ENCODE peak calls at places on chromosomes 1 and 21, in ten cellular contexts. One of them, this sample, is unnamed.

GRCh38 chr21:44875341-44875740 is 1.9 kb upstream of the PTTG1IP start:
- DNase-seq in upper lobe of right lung: no peak
- DNase-seq in stomach: no peak
- DNase-seq in OCI-LY7: peak; percentile 34
- DNase-seq in effector memory CD4-positive, alpha-beta T cell: no peak
- DNase-seq in mucosa of descending colon: no peak
- DNase-seq in naive thymus-derived CD4-positive, alpha-beta T cell: peak; percentile 35
- DNase-seq in colonic mucosa: no peak
- DNase-seq in left ventricle myocardium inferior: no peak
- DNase-seq in right lobe of liver: no peak
- DNase-seq in this sample: no peak

GRCh38 chr1:107740574-107740973 is 224.4 kb downstream of the VAV3 start:
- DNase-seq in mucosa of descending colon: no peak
- DNase-seq in upper lobe of right lung: no peak
- DNase-seq in right lobe of liver: no peak
- DNase-seq in OCI-LY7: no peak
- DNase-seq in naive thymus-derived CD4-positive, alpha-beta T cell: no peak
- DNase-seq in effector memory CD4-positive, alpha-beta T cell: no peak
- DNase-seq in colonic mucosa: no peak
- DNase-seq in stomach: no peak
- DNase-seq in left ventricle myocardium inferior: no peak
- DNase-seq in this sample: no peak

GRCh38 chr1:61191140-61191720 is 108.9 kb downstream of the NFIA start:
- DNase-seq in mucosa of descending colon: no peak
- DNase-seq in right lobe of liver: no peak
- DNase-seq in left ventricle myocardium inferior: no peak
- DNase-seq in stomach: no peak
- DNase-seq in naive thymus-derived CD4-positive, alpha-beta T cell: no peak
- DNase-seq in OCI-LY7: no peak
- DNase-seq in upper lobe of right lung: no peak
- DNase-seq in colonic mucosa: no peak
- DNase-seq in effector memory CD4-positive, alpha-beta T cell: no peak
- DNase-seq in this sample: no peak

GRCh38 chr21:44313451-44313850 is 13.6 kb downstream of the PFKL start:
- DNase-seq in upper lobe of right lung: no peak
- DNase-seq in stomach: no peak
- DNase-seq in effector memory CD4-positive, alpha-beta T cell: no peak
- DNase-seq in left ventricle myocardium inferior: no peak
- DNase-seq in OCI-LY7: no peak
- DNase-seq in right lobe of liver: no peak
- DNase-seq in mucosa of descending colon: no peak
- DNase-seq in colonic mucosa: no peak
- DNase-seq in naive thymus-derived CD4-positive, alpha-beta T cell: no peak
- DNase-seq in this sample: no peak

GRCh38 chr21:37130971-37131370 is 57.9 kb downstream of the TTC3 start:
- DNase-seq in left ventricle myocardium inferior: no peak
- DNase-seq in right lobe of liver: no peak
- DNase-seq in colonic mucosa: no peak
- DNase-seq in OCI-LY7: no peak
- DNase-seq in upper lobe of right lung: no peak
- DNase-seq in effector memory CD4-positive, alpha-beta T cell: no peak
- DNase-seq in stomach: no peak
- DNase-seq in mucosa of descending colon: no peak
- DNase-seq in naive thymus-derived CD4-positive, alpha-beta T cell: no peak
- DNase-seq in this sample: no peak

GRCh38 chr1:12774801-12775345 is 1.3 kb downstream of the PRAMEF12 start:
- DNase-seq in upper lobe of right lung: no peak
- DNase-seq in OCI-LY7: no peak
- DNase-seq in colonic mucosa: no peak
- DNase-seq in effector memory CD4-positive, alpha-beta T cell: no peak
- DNase-seq in stomach: no peak
- DNase-seq in right lobe of liver: no peak
- DNase-seq in naive thymus-derived CD4-positive, alpha-beta T cell: no peak
- DNase-seq in left ventricle myocardium inferior: no peak
- DNase-seq in mucosa of descending colon: no peak
- DNase-seq in this sample: no peak

GRCh38 chr1:204274441-204274840 is 60.7 kb upstream of the GOLT1A start:
- DNase-seq in upper lobe of right lung: no peak
- DNase-seq in right lobe of liver: no peak
- DNase-seq in mucosa of descending colon: no peak
- DNase-seq in OCI-LY7: no peak
- DNase-seq in left ventricle myocardium inferior: no peak
- DNase-seq in effector memory CD4-positive, alpha-beta T cell: no peak
- DNase-seq in stomach: no peak
- DNase-seq in colonic mucosa: no peak
- DNase-seq in naive thymus-derived CD4-positive, alpha-beta T cell: no peak
- DNase-seq in this sample: no peak

GRCh38 chr21:42721341-42721824 is 68.0 kb downstream of the PDE9A start:
- DNase-seq in upper lobe of right lung: no peak
- DNase-seq in effector memory CD4-positive, alpha-beta T cell: no peak
- DNase-seq in left ventricle myocardium inferior: no peak
- DNase-seq in OCI-LY7: no peak
- DNase-seq in mucosa of descending colon: peak; percentile 75
- DNase-seq in right lobe of liver: peak; percentile 74
- DNase-seq in naive thymus-derived CD4-positive, alpha-beta T cell: no peak
- DNase-seq in colonic mucosa: peak; percentile 69
- DNase-seq in stomach: no peak
- DNase-seq in this sample: no peak

GRCh38 chr1:17875882-17876280 is 120.7 kb downstream of the ACTL8 start:
- DNase-seq in left ventricle myocardium inferior: peak; percentile 42
- DNase-seq in upper lobe of right lung: peak; percentile 39
- DNase-seq in stomach: no peak
- DNase-seq in right lobe of liver: no peak
- DNase-seq in OCI-LY7: no peak
- DNase-seq in colonic mucosa: no peak
- DNase-seq in effector memory CD4-positive, alpha-beta T cell: no peak
- DNase-seq in naive thymus-derived CD4-positive, alpha-beta T cell: no peak
- DNase-seq in mucosa of descending colon: no peak
- DNase-seq in this sample: no peak

GRCh38 chr1:998051-998821 is 1.7 kb downstream of the HES4 start:
- DNase-seq in effector memory CD4-positive, alpha-beta T cell: no peak
- DNase-seq in upper lobe of right lung: peak; percentile 67
- DNase-seq in right lobe of liver: no peak
- DNase-seq in stomach: no peak
- DNase-seq in OCI-LY7: no peak
- DNase-seq in naive thymus-derived CD4-positive, alpha-beta T cell: peak; percentile 10
- DNase-seq in colonic mucosa: no peak
- DNase-seq in left ventricle myocardium inferior: no peak
- DNase-seq in mucosa of descending colon: no peak
- DNase-seq in this sample: no peak

GRCh38 chr1:97906567-97907228 is 14.1 kb downstream of the DPYD start:
- DNase-seq in colonic mucosa: no peak
- DNase-seq in naive thymus-derived CD4-positive, alpha-beta T cell: no peak
- DNase-seq in right lobe of liver: no peak
- DNase-seq in upper lobe of right lung: peak; percentile 58
- DNase-seq in effector memory CD4-positive, alpha-beta T cell: no peak
- DNase-seq in OCI-LY7: no peak
- DNase-seq in mucosa of descending colon: no peak
- DNase-seq in stomach: no peak
- DNase-seq in left ventricle myocardium inferior: peak; percentile 39
- DNase-seq in this sample: no peak

GRCh38 chr1:168263130-168263529 is 17.5 kb upstream of the TBX19 start:
- DNase-seq in right lobe of liver: no peak
- DNase-seq in upper lobe of right lung: no peak
- DNase-seq in mucosa of descending colon: no peak
- DNase-seq in effector memory CD4-positive, alpha-beta T cell: no peak
- DNase-seq in OCI-LY7: no peak
- DNase-seq in stomach: no peak
- DNase-seq in naive thymus-derived CD4-positive, alpha-beta T cell: no peak
- DNase-seq in left ventricle myocardium inferior: no peak
- DNase-seq in colonic mucosa: no peak
- DNase-seq in this sample: no peak

GRCh38 chr1:6927626-6928025 is 142.4 kb downstream of the CAMTA1 start:
- DNase-seq in OCI-LY7: no peak
- DNase-seq in effector memory CD4-positive, alpha-beta T cell: no peak
- DNase-seq in upper lobe of right lung: peak; percentile 30
- DNase-seq in naive thymus-derived CD4-positive, alpha-beta T cell: no peak
- DNase-seq in colonic mucosa: no peak
- DNase-seq in stomach: no peak
- DNase-seq in left ventricle myocardium inferior: no peak
- DNase-seq in mucosa of descending colon: no peak
- DNase-seq in right lobe of liver: no peak
- DNase-seq in this sample: no peak

GRCh38 chr1:6936308-6936675 is 151.0 kb downstream of the CAMTA1 start:
- DNase-seq in mucosa of descending colon: no peak
- DNase-seq in naive thymus-derived CD4-positive, alpha-beta T cell: no peak
- DNase-seq in left ventricle myocardium inferior: no peak
- DNase-seq in effector memory CD4-positive, alpha-beta T cell: no peak
- DNase-seq in stomach: no peak
- DNase-seq in colonic mucosa: no peak
- DNase-seq in OCI-LY7: no peak
- DNase-seq in right lobe of liver: no peak
- DNase-seq in upper lobe of right lung: no peak
- DNase-seq in this sample: no peak

GRCh38 chr1:6928106-6928885 is 143.0 kb downstream of the CAMTA1 start:
- DNase-seq in colonic mucosa: no peak
- DNase-seq in effector memory CD4-positive, alpha-beta T cell: no peak
- DNase-seq in mucosa of descending colon: no peak
- DNase-seq in right lobe of liver: no peak
- DNase-seq in upper lobe of right lung: no peak
- DNase-seq in naive thymus-derived CD4-positive, alpha-beta T cell: no peak
- DNase-seq in OCI-LY7: no peak
- DNase-seq in left ventricle myocardium inferior: no peak
- DNase-seq in stomach: no peak
- DNase-seq in this sample: no peak

GRCh38 chr1:6935379-6936307 is 150.4 kb downstream of the CAMTA1 start:
- DNase-seq in right lobe of liver: no peak
- DNase-seq in naive thymus-derived CD4-positive, alpha-beta T cell: no peak
- DNase-seq in upper lobe of right lung: no peak
- DNase-seq in mucosa of descending colon: no peak
- DNase-seq in left ventricle myocardium inferior: no peak
- DNase-seq in colonic mucosa: no peak
- DNase-seq in OCI-LY7: no peak
- DNase-seq in effector memory CD4-positive, alpha-beta T cell: no peak
- DNase-seq in stomach: no peak
- DNase-seq in this sample: no peak

DNA sequence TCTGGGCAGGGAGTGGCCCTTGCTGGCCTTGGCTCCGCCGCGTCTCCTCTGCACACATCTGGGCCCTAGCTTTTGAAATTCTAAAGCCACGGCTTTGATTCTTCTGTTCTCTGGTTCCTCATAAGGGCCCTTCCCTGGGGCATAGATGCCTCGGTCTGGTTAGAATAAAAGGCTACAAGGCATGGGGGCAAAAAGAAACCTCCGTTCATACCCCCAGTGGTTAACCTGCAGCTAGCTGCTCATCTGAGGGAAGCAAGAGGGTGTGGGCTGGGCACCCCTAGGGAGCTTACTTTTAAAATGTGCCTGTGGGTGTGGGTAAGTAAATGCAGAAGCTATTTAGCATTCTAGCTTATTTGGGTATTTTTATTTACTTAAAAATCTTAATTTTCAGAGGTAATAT is 145.6 kb downstream of the CAMTA1 start:
- DNase-seq in naive thymus-derived CD4-positive, alpha-beta T cell: no peak
- DNase-seq in effector memory CD4-positive, alpha-beta T cell: no peak
- DNase-seq in mucosa of descending colon: no peak
- DNase-seq in stomach: no peak
- DNase-seq in left ventricle myocardium inferior: no peak
- DNase-seq in upper lobe of right lung: no peak
- DNase-seq in colonic mucosa: no peak
- DNase-seq in OCI-LY7: no peak
- DNase-seq in right lobe of liver: no peak
- DNase-seq in this sample: no peak
- H3K4me3 ChIP-seq in naive thymus-derived CD4-positive, alpha-beta T cell: no peak overlapping the region
- H3K4me3 ChIP-seq in effector memory CD4-positive, alpha-beta T cell: no peak overlapping the region
- H3K4me3 ChIP-seq in mucosa of descending colon: no peak overlapping the region
- H3K4me3 ChIP-seq in stomach: no peak overlapping the region
- H3K4me3 ChIP-seq in left ventricle myocardium inferior: no peak overlapping the region
- H3K4me3 ChIP-seq in upper lobe of right lung: no peak overlapping the region
- H3K4me3 ChIP-seq in colonic mucosa: no peak overlapping the region
- H3K4me3 ChIP-seq in OCI-LY7: no peak overlapping the region
- H3K4me3 ChIP-seq in right lobe of liver: no peak overlapping the region
- H3K4me3 ChIP-seq in this sample: no peak overlapping the region

GRCh38 chr1:226355016-226355415 is 46.1 kb upstream of the LIN9 start:
- DNase-seq in colonic mucosa: no peak
- DNase-seq in naive thymus-derived CD4-positive, alpha-beta T cell: no peak
- DNase-seq in OCI-LY7: peak; percentile 79
- DNase-seq in mucosa of descending colon: no peak
- DNase-seq in left ventricle myocardium inferior: no peak
- DNase-seq in right lobe of liver: no peak
- DNase-seq in stomach: no peak
- DNase-seq in effector memory CD4-positive, alpha-beta T cell: no peak
- DNase-seq in upper lobe of right lung: no peak
- DNase-seq in this sample: no peak
- H3K36me3 ChIP-seq in colonic mucosa: no peaks in the 10 kb centered on the region
- H3K36me3 ChIP-seq in naive thymus-derived CD4-positive, alpha-beta T cell: no peaks in the 10 kb centered on the region
- H3K36me3 ChIP-seq in OCI-LY7: peaks cover 44% of the 10 kb centered on the region
- H3K36me3 ChIP-seq in mucosa of descending colon: no peaks in the 10 kb centered on the region
- H3K36me3 ChIP-seq in left ventricle myocardium inferior: peaks cover 18% of the 10 kb centered on the region
- H3K36me3 ChIP-seq in right lobe of liver: no peaks in the 10 kb centered on the region
- H3K36me3 ChIP-seq in stomach: peaks cover 5% of the 10 kb centered on the region
- H3K36me3 ChIP-seq in effector memory CD4-positive, alpha-beta T cell: peaks cover 17% of the 10 kb centered on the region
- H3K36me3 ChIP-seq in upper lobe of right lung: peaks cover 19% of the 10 kb centered on the region
- H3K36me3 ChIP-seq in this sample: peaks cover 17% of the 10 kb centered on the region

GRCh38 chr21:16117851-16118592 is 388.2 kb downstream of the USP25 start:
- DNase-seq in colonic mucosa: no peak
- DNase-seq in mucosa of descending colon: no peak
- DNase-seq in OCI-LY7: no peak
- DNase-seq in right lobe of liver: no peak
- DNase-seq in effector memory CD4-positive, alpha-beta T cell: no peak
- DNase-seq in left ventricle myocardium inferior: no peak
- DNase-seq in upper lobe of right lung: no peak
- DNase-seq in stomach: no peak
- DNase-seq in naive thymus-derived CD4-positive, alpha-beta T cell: no peak
- DNase-seq in this sample: no peak
- H3K4me3 ChIP-seq in colonic mucosa: no peak overlapping the region
- H3K4me3 ChIP-seq in mucosa of descending colon: no peak overlapping the region
- H3K4me3 ChIP-seq in OCI-LY7: no peak overlapping the region
- H3K4me3 ChIP-seq in right lobe of liver: no peak overlapping the region
- H3K4me3 ChIP-seq in effector memory CD4-positive, alpha-beta T cell: no peak overlapping the region
- H3K4me3 ChIP-seq in left ventricle myocardium inferior: peak overlapping the region; percentile 30
- H3K4me3 ChIP-seq in upper lobe of right lung: peak overlapping the region; percentile 1
- H3K4me3 ChIP-seq in stomach: no peak overlapping the region
- H3K4me3 ChIP-seq in naive thymus-derived CD4-positive, alpha-beta T cell: no peak overlapping the region
- H3K4me3 ChIP-seq in this sample: no peak overlapping the region

GRCh38 chr21:16323586-16323985 is 593.8 kb downstream of the USP25 start:
- DNase-seq in effector memory CD4-positive, alpha-beta T cell: no peak
- DNase-seq in mucosa of descending colon: no peak
- DNase-seq in left ventricle myocardium inferior: no peak
- DNase-seq in OCI-LY7: no peak
- DNase-seq in upper lobe of right lung: no peak
- DNase-seq in right lobe of liver: no peak
- DNase-seq in stomach: no peak
- DNase-seq in colonic mucosa: no peak
- DNase-seq in naive thymus-derived CD4-positive, alpha-beta T cell: no peak
- DNase-seq in this sample: no peak
- H3K36me3 ChIP-seq in effector memory CD4-positive, alpha-beta T cell: no peaks in the 10 kb centered on the region
- H3K36me3 ChIP-seq in mucosa of descending colon: no peaks in the 10 kb centered on the region
- H3K36me3 ChIP-seq in left ventricle myocardium inferior: no peaks in the 10 kb centered on the region
- H3K36me3 ChIP-seq in OCI-LY7: no peaks in the 10 kb centered on the region
- H3K36me3 ChIP-seq in upper lobe of right lung: no peaks in the 10 kb centered on the region
- H3K36me3 ChIP-seq in right lobe of liver: no peaks in the 10 kb centered on the region
- H3K36me3 ChIP-seq in stomach: no peaks in the 10 kb centered on the region
- H3K36me3 ChIP-seq in colonic mucosa: no peaks in the 10 kb centered on the region
- H3K36me3 ChIP-seq in naive thymus-derived CD4-positive, alpha-beta T cell: no peaks in the 10 kb centered on the region
- H3K36me3 ChIP-seq in this sample: no peaks in the 10 kb centered on the region

GRCh38 chr1:3170566-3171453 is 101.8 kb downstream of the PRDM16 start:
- DNase-seq in left ventricle myocardium inferior: peak; percentile 83
- DNase-seq in mucosa of descending colon: peak; percentile 62
- DNase-seq in OCI-LY7: no peak
- DNase-seq in right lobe of liver: peak; percentile 87
- DNase-seq in naive thymus-derived CD4-positive, alpha-beta T cell: no peak
- DNase-seq in stomach: peak; percentile 91
- DNase-seq in upper lobe of right lung: peak; percentile 85
- DNase-seq in effector memory CD4-positive, alpha-beta T cell: no peak
- DNase-seq in colonic mucosa: peak; percentile 72
- DNase-seq in this sample: no peak
- H3K4me3 ChIP-seq in left ventricle myocardium inferior: peak overlapping the region; percentile 64
- H3K4me3 ChIP-seq in mucosa of descending colon: no peak overlapping the region
- H3K4me3 ChIP-seq in OCI-LY7: no peak overlapping the region
- H3K4me3 ChIP-seq in right lobe of liver: peak overlapping the region; percentile 41
- H3K4me3 ChIP-seq in naive thymus-derived CD4-positive, alpha-beta T cell: no peak overlapping the region
- H3K4me3 ChIP-seq in stomach: peak overlapping the region; percentile 28
- H3K4me3 ChIP-seq in upper lobe of right lung: peak overlapping the region; percentile 44
- H3K4me3 ChIP-seq in effector memory CD4-positive, alpha-beta T cell: no peak overlapping the region
- H3K4me3 ChIP-seq in colonic mucosa: peak overlapping the region; percentile 21
- H3K4me3 ChIP-seq in this sample: no peak overlapping the region

This sample was measured in CD4-positive, CD25-positive, alpha-beta regulatory T cell.